ENCODE peak calls at places on chromosome 2, in five cellular contexts. K is GM23338, H is K562, W is vagina, X is mucosa of descending colon. C is an unnamed sample.

GRCh38 chr2:50401772-50402653 is 629.9 kb downstream of the NRXN1 start:
- DNase-seq in X (no peak), W (no peak), H (peak), K (peak), C (peak)

GRCh38 chr2:50729306-50730105 is 302.4 kb downstream of the NRXN1 start:
- DNase-seq in H (no peak), W (no peak), K (peak), X (no peak), C (no peak)

GRCh38 chr2:154375625-154376020 is 322.9 kb upstream of the KCNJ3 start:
- DNase-seq in W (no peak), H (no peak), X (no peak), K (peak), C (no peak)

GRCh38 chr2:190996338-190996946 is 17.5 kb downstream of the STAT1 start:
- DNase-seq in K (peak), X (no peak), W (no peak), H (peak), C (peak)

GRCh38 chr2:129742415-129742814 is 237.1 kb upstream of the RAB6C start:
- DNase-seq in H (no peak), K (no peak), X (no peak), W (no peak), C (no peak)

GRCh38 chr2:73812635-73813034 is 16.1 kb upstream of the STAMBP start:
- DNase-seq in X (no peak), K (no peak), H (no peak), W (no peak), C (no peak)

GRCh38 chr2:156309106-156309505 is 23.4 kb downstream of the NR4A2 start:
- DNase-seq in K (no peak), H (no peak), W (no peak), X (no peak), C (no peak)

GRCh38 chr2:54975175-54975574 is 75.1 kb downstream of the RTN4 start:
- DNase-seq in W (no peak), K (no peak), X (no peak), H (no peak), C (no peak)

GRCh38 chr2:196389670-196390069 is 218.3 kb upstream of the STK17B start:
- DNase-seq in W (no peak), H (no peak), K (no peak), X (no peak), C (no peak)

GRCh38 chr2:46480562-46480961 is 1.2 kb downstream of the TMEM247 start:
- DNase-seq in K (no peak), H (no peak), W (no peak), X (no peak), C (no peak)

GRCh38 chr2:1701556-1702185 is 42.6 kb downstream of the PXDN start:
- DNase-seq in K (peak), W (no peak), X (no peak), H (no peak), C (no peak)

GRCh38 chr2:109402980-109403840 is 210.6 kb downstream of the SEPTIN10 start:
- DNase-seq in K (no peak), H (no peak), X (no peak), W (no peak), C (no peak)

GRCh38 chr2:189641565-189641964 is 19.7 kb upstream of the ASNSD1 start:
- DNase-seq in H (peak), W (no peak), X (no peak), K (no peak), C (no peak)

DNA sequence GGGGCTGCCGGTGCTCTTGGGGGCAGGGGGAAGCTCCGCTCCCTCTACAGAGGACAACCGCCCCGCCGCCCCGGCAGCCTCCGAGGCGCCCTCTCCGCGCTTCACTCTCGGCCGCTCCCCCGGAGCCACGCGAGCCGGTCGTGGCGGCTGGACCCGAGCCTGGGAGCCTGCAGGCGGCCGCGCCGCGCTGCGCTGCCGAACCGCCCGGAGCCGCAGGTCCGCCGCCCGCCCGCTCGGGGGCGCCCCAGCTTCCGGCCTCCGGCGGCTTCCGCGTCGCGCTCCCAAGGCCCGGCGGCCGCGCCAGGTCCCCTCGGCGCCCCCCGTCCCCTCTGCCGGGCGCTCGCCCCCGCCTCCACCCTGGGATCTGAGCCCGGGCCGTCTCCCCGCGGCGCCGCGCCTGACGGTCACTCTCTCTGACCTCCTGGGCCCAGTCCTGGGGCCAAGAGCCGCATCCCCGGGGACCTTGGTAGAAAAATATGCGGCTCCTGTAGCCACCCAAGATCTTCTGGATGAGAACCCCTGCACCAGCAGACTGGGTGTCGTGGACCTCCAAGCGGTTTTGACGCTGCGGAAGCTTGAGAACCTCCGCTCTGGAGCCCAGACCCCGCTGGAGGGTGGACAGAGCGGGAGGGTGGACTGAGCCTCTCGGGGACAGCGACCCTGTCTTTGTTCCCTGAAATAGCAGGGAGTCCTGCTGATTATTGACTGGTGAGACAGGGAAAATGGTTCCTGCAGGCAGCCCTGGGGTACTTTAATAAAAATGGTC is 44.3 kb downstream of the SERTAD2 start:
- DNase-seq in W (peak), K (peak), H (peak), X (peak), C (no peak)
- TF ChIP-seq CTCF in W (no peak), K (no peak), H (peak), X (peak), C (peak)

GRCh38 chr2:240640939-240641338 is 15.7 kb downstream of the GPR35 start:
- DNase-seq in H (peak), X (no peak), W (no peak), K (peak), C (no peak)
- TF ChIP-seq CTCF in H (peak), X (peak), W (no peak), K (peak), C (peak)

DNA sequence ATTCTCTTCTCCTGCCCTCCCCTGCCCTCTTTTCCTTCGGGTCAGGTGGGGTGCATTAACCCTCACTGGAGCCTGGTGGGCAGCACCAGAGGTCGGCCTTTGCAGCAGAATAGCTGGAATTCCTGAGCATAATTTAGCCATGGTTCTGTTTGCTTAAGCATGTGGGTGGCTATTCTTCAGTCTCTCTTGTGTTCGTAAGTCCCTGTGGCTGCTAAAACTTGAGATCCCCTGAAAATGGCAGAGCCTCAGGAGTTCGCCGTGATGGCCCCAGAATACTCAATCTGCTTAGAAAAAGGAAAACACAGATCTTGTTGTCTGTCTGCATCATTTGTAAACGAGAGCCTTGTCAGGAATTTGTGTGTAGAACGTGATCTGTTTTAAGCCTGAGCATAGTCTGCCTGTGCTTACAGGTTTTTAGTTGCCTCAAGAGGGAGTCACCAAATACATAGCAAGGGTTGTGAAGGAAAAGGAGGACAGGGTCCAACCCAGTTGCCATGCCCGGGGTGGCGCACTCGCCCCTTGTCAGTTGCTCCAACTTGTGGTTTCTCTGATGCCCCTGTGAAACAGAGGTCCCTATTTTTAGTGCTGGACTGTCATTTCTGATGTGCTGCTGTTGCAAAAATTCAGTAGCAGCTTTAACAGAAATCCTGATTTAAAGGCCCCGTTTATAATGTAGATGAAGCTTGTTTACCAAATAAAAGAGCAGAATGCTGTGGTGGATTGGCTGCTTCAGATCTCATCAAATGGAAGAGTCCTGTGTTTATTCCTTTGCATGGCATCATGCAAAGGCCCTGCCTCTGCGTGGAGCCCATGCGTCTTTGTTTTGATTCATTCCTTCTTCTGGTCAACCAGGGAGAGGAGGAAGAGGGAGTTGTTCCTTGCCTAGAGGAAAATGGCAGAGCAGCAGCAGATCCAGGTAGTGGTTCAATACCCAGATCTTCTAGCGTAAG is 74.8 kb downstream of the WDSUB1 start:
- DNase-seq in W (no peak), K (peak), H (no peak), X (no peak), C (no peak)
- TF ChIP-seq CTCF in W (no peak), K (no peak), H (no peak), X (no peak), C (no peak)

GRCh38 chr2:231692847-231693246 is 15.5 kb upstream of the PTMA start:
- DNase-seq in K (no peak), X (peak), W (no peak), H (no peak), C (no peak)
- TF ChIP-seq CTCF in K (no peak), X (peak), W (no peak), H (no peak), C (no peak)

GRCh38 chr2:118264591-118264990 is 176.3 kb downstream of the INSIG2 start:
- DNase-seq in K (no peak), X (no peak), H (no peak), W (no peak), C (no peak)

GRCh38 chr2:118266086-118266485 is 177.8 kb downstream of the INSIG2 start:
- DNase-seq in H (no peak), W (no peak), K (no peak), X (no peak), C (no peak)

GRCh38 chr2:118272391-118272790 is 184.1 kb downstream of the INSIG2 start:
- DNase-seq in K (no peak), X (no peak), W (no peak), H (no peak), C (no peak)

GRCh38 chr2:118268268-118268667 is 180.0 kb downstream of the INSIG2 start:
- DNase-seq in X (no peak), K (no peak), W (no peak), H (no peak), C (no peak)

GRCh38 chr2:118269408-118270051 is 181.3 kb downstream of the INSIG2 start:
- DNase-seq in H (peak), W (no peak), K (peak), X (no peak), C (no peak)
- TF ChIP-seq CTCF in H (peak), W (no peak), K (peak), X (no peak), C (peak)

C was measured in HFFc6.